ENCODE peak calls at places on chromosomes 3 and 15, in four cellular contexts. K is HL-60, Y is GM12891, I is K562. A is an unnamed sample.
A peak's percentile ranks its signal among the peaks of the same experiment; 100 is the strongest.

GRCh38 chr3:30511524-30512278 is 94.7 kb upstream of the TGFBR2 start:
- DNase-seq in K (peak; percentile 55), Y (no peak), I (no peak), A (no peak)

GRCh38 chr15:89383635-89384604 is 49.3 kb upstream of the POLG start:
- DNase-seq in K (no peak), Y (no peak), I (no peak), A (no peak)

GRCh38 chr3:24048843-24049242 is 103.8 kb downstream of the NR1D2 start:
- DNase-seq in K (no peak), Y (no peak), I (no peak), A (no peak)

GRCh38 chr15:76987896-76988860 is 6.7 kb upstream of the PSTPIP1 start:
- DNase-seq in K (peak; percentile 91), Y (peak; percentile 68), I (peak; percentile 52), A (peak; percentile 90)

GRCh38 chr3:178492496-178492895 is 43.7 kb upstream of the KCNMB2 start:
- DNase-seq in K (no peak), Y (no peak), I (no peak), A (no peak)

GRCh38 chr3:178900244-178900643 is 171.4 kb downstream of the ZMAT3 start:
- DNase-seq in K (no peak), Y (no peak), I (no peak), A (no peak)

GRCh38 chr3:4633078-4634004 is 140.2 kb downstream of the ITPR1 start:
- DNase-seq in K (no peak), Y (peak; percentile 39), I (peak; percentile 69), A (peak; percentile 30)

GRCh38 chr3:150346956-150347863 is 60.9 kb upstream of the TSC22D2 start:
- DNase-seq in K (no peak), Y (no peak), I (no peak), A (no peak)

GRCh38 chr3:129611812-129612349 is 5.4 kb upstream of the PLXND1 start:
- DNase-seq in K (no peak), Y (no peak), I (no peak), A (no peak)
- TF ChIP-seq SPI1 in K (no peak), Y (no peak), I (no peak), A (no peak)

DNA sequence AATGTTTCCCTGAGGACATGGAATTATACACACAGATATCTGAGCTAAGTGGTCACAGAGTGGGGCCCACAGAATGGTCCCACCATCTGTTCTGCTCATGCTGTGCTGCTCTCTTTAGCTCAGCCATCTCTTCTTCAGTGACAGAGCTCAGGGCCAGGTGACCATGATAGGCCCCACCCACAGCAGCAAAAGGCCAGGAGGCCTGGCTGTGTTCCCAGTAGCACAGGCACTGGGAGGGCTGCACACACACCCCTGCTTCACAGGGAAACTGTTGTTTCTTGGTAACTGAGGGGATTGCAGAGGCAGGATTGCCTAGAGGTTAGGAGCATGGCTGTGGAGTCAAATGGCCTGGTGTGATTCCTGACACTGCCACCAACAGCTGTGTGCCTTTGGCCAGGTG is 4.8 kb upstream of the FBXW12 start:
- DNase-seq in K (no peak), Y (no peak), I (peak; percentile 14), A (no peak)
- TF ChIP-seq SPI1 in K (no peak), Y (no peak), I (no peak), A (no peak)

DNA sequence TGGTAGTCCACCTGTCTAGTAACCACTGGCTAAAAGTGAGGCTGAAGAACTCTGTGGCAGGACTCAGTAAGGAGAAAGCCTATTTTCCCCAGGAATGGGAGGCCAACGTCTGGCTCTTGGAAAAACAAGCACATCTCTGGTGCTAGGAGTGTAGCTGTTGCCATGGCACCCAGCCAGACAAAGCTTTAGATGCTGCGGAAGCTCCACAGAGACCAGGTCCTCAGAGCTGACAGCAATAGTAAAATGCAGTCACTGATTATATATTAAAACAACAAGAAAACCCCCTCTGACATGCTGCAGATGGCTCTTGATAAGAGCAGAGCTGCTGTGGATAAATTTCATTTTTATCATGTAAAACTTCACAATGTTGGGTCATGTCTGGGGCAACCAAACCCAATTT is 124.9 kb upstream of the STRIT1 start:
- DNase-seq in K (no peak), Y (no peak), I (no peak), A (no peak)
- TF ChIP-seq SPI1 in K (no peak), Y (no peak), I (no peak), A (no peak)

DNA sequence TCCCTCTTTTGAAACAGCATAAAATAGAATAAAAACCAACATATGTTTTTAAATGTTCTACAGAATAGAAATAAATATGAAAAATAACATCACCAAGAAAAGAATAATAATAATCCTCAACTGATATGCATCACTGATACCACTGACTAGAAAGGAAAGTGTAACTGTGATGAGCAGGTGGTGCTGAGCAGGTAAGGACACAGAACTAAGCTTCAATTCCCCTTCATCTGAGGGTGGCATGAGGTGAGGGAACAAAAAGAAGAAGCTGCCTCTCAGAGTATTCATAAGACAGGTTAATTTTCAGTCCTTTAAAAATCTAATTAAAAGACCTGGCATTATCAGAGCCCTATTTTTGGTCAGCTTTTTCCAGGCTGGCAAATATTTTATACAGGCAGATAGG is 216.3 kb downstream of the PLCH1 start:
- DNase-seq in K (no peak), Y (no peak), I (no peak), A (no peak)
- TF ChIP-seq SPI1 in K (no peak), Y (no peak), I (no peak), A (no peak)

DNA sequence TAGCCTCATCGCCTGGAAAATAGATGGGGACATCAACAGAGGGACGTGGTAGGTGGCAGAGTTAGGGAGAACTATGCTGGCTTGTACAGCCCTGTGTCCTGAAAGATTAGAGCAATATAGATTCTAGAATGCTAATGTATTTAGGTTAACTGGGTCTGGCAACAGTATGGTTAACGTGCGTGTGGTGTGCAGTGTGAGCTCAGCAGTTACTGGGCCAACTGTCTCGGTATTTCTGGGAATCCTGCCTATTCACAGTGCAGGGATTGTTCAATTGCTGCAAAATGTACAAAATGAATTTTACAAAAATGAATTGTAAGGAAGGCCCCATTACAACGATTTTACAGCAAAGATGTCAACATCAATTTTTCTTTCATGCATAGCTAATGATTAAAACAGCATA is 20.6 kb downstream of the MEIS2 start:
- DNase-seq in K (no peak), Y (no peak), I (no peak), A (no peak)
- TF ChIP-seq SPI1 in K (no peak), Y (no peak), I (no peak), A (no peak)

GRCh38 chr3:174232658-174233429 is 626.3 kb upstream of the NAALADL2 start:
- DNase-seq in K (no peak), Y (no peak), I (no peak), A (no peak)
- TF ChIP-seq SPI1 in K (no peak), Y (no peak), I (no peak), A (no peak)

DNA sequence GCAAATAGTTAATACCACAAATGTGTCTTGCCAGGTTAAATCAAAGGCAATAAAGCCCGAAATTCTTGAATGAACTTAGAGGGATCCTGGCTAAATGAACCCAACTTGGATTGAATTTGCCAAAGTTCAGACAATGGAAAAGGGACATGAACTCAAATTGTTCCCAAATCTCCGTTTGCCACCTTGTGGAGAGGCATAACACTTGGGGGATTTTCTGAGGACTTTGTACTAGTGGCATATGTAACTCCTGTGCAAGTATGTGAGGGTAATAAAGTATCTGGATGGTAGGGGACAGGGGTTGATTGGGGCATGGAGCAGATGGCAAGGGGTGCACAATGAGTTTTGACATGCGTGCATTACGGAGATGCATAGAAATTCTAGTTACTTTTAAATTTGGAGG is 1.3 kb upstream of the TCAIM start:
- DNase-seq in K (no peak), Y (no peak), I (peak; percentile 21), A (no peak)
- TF ChIP-seq SPI1 in K (no peak), Y (no peak), I (no peak), A (no peak)

GRCh38 chr15:75212200-75212858 is 10.6 kb downstream of the C15orf39 start:
- DNase-seq in K (no peak), Y (no peak), I (no peak), A (no peak)

GRCh38 chr15:75213212-75213767 is 11.6 kb downstream of the C15orf39 start:
- DNase-seq in K (no peak), Y (no peak), I (no peak), A (no peak)

GRCh38 chr15:75210867-75211266 is 9.2 kb downstream of the C15orf39 start:
- DNase-seq in K (no peak), Y (no peak), I (no peak), A (no peak)

GRCh38 chr15:75213768-75214221 is 12.1 kb downstream of the C15orf39 start:
- DNase-seq in K (peak; percentile 20), Y (no peak), I (no peak), A (no peak)

DNA sequence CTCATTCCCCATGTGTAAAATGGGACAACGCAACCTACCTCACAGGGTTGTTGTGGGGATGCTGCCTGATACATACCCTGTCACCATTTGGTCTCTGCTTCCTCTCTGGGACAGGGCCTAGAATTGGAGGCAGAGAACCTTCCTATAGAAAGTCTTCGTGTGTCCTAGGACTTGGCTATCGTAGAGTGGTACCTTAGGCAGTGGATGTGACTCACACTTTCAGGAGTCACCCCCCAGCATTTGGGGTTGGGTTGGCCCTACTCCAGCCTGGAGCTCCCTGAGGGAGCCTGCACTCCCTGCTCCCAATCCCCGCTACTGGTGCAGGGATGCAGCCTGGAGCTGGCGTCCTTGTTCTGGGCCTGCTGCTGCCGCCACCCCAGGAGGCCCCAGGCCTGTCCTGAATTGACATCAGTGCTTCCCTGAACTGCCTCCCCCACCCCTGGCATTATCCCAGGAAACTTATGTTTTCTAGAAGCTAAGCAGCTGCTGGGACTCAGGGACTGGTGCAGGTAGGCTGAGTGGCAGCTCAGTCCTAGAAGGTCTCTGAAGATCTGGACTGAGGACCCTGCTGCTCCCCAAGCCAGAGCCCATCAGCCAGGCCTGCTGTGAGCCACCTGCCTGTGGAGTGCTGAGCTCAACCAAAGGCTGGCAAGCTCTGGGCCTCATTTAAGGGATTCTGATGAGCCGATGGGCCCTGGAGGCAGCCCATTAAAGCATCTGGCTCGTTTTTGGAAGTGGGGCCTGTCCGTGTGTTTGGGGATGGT is 9.9 kb downstream of the C15orf39 start:
- DNase-seq in K (peak; percentile 12), Y (no peak), I (no peak), A (no peak)
- TF ChIP-seq SPI1 in K (no peak), Y (no peak), I (no peak), A (no peak)

DNA sequence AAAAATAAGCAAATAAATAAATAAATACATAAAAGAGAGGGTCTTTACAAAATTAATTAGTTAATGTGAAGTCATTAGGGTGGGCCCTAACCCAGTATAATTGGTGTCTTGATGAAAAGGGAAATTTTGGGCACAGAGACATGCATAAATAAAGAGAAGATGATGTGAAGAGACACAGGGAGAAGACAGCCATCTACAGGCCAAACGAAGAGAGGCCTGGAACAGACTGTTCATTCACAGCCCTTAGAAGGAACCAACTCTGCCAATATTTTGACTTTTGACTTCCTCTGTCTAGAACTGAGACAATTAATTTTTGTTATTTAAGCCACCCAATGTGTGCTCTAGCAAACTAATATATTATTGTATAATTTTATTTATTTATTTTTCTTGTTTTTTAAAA is 29.6 kb upstream of the SELENOK start:
- DNase-seq in K (no peak), Y (peak; percentile 4), I (no peak), A (no peak)
- TF ChIP-seq SPI1 in K (peak; percentile 4), Y (no peak), I (no peak), A (no peak)

GRCh38 chr3:70516081-70516480 is 203.6 kb upstream of the MDFIC2 start:
- DNase-seq in K (no peak), Y (no peak), I (no peak), A (no peak)
- TF ChIP-seq SPI1 in K (no peak), Y (no peak), I (no peak), A (no peak)